ENCODE peak calls at places on chromosomes 7 and 10, in five cellular contexts. V is neuronal stem cell, F is OCI-LY7, L is fibroblast of the aortic adventitia, U is progenitor cell of endocrine pancreas. G is an unnamed sample.

GRCh38 chr10:63738410-63738809 is 217.2 kb downstream of the REEP3 start:
- DNase-seq in V (no peak), L (peak), U (no peak), F (no peak), G (no peak)

GRCh38 chr7:76260171-76260703 is 42.2 kb upstream of the HSPB1 start:
- DNase-seq in F (peak), L (no peak), U (peak), V (peak), G (peak)

GRCh38 chr10:33422779-33423520 is 88.5 kb upstream of the NRP1 start:
- DNase-seq in U (no peak), F (no peak), V (no peak), L (peak), G (no peak)

GRCh38 chr10:112955736-112956421 is 5.8 kb downstream of the TCF7L2 start:
- DNase-seq in F (no peak), V (no peak), U (no peak), L (peak), G (no peak)

GRCh38 chr7:127644484-127644883 is 7.5 kb upstream of the SND1 start:
- DNase-seq in L (peak), V (no peak), F (no peak), U (no peak), G (no peak)

GRCh38 chr7:87581723-87582122 is 19.0 kb downstream of the ABCB1 start:
- DNase-seq in V (no peak), U (no peak), L (no peak), F (no peak), G (no peak)

GRCh38 chr10:115239761-115240160 is 146.6 kb downstream of the ATRNL1 start:
- DNase-seq in L (no peak), U (no peak), F (no peak), V (no peak), G (no peak)

GRCh38 chr7:86644282-86645173 is 819 bp downstream of the GRM3 start:
- DNase-seq in F (no peak), L (no peak), U (peak), V (peak), G (peak)

GRCh38 chr7:51139796-51140195 is 176.8 kb downstream of the COBL start:
- DNase-seq in V (no peak), U (no peak), L (peak), F (no peak), G (no peak)

GRCh38 chr7:46682841-46683624 is 762.0 kb upstream of the IGFBP3 start:
- DNase-seq in L (peak), U (no peak), F (no peak), V (no peak), G (no peak)

GRCh38 chr7:38105874-38106483 is 72.1 kb upstream of the STARD3NL start:
- DNase-seq in V (peak), L (peak), U (no peak), F (peak), G (no peak)

GRCh38 chr10:97179731-97180366 is 5.9 kb downstream of the SLIT1 start:
- DNase-seq in F (no peak), V (peak), U (peak), L (no peak), G (peak)

GRCh38 chr10:70702193-70702763 is 30.0 kb downstream of the ADAMTS14 start:
- DNase-seq in F (no peak), L (no peak), U (no peak), V (no peak), G (no peak)

GRCh38 chr10:47008769-47009168 is 97.5 kb downstream of the PTPN20 start:
- DNase-seq in L (no peak), V (no peak), F (no peak), U (no peak), G (no peak)

GRCh38 chr7:100545636-100546128 is 6.7 kb downstream of the AGFG2 start:
- DNase-seq in L (peak), V (no peak), F (peak), U (no peak), G (no peak)

GRCh38 chr10:30151581-30152389 is 92.4 kb upstream of the JCAD start:
- DNase-seq in L (peak), U (no peak), F (no peak), V (no peak), G (no peak)

GRCh38 chr10:3895045-3895609 is 110.1 kb upstream of the KLF6 start:
- DNase-seq in F (no peak), V (no peak), L (peak), U (no peak), G (no peak)

GRCh38 chr7:97004237-97004930 is 969 bp upstream of the DLX6 start:
- DNase-seq in V (no peak), F (no peak), U (no peak), L (no peak), G (no peak)

GRCh38 chr7:107751113-107751512 is 7.2 kb downstream of the CBLL1 start:
- DNase-seq in L (no peak), V (no peak), U (no peak), F (no peak), G (no peak)

GRCh38 chr7:6636741-6637543 is at the start of gene ZNF316:
- DNase-seq in L (peak), V (no peak), F (peak), U (peak), G (peak)